ENCODE peak calls at places on chromosomes 11 and 22, in four cellular contexts. One of them, this sample, is unnamed. For H3K4me1, the result is how much of the 10 kb centered on the place peaks cover.

GRCh38 chr22:45246060-45246985 is 5.6 kb upstream of the KIAA0930 start:
- DNase-seq in naive thymus-derived CD4-positive, alpha-beta T cell: no peak
- DNase-seq in pancreas: peak
- DNase-seq in esophagus squamous epithelium: no peak
- DNase-seq in this sample: peak

GRCh38 chr11:85941380-85941973 is 86.3 kb downstream of the CCDC83 start:
- DNase-seq in naive thymus-derived CD4-positive, alpha-beta T cell: no peak
- DNase-seq in pancreas: peak
- DNase-seq in esophagus squamous epithelium: no peak
- DNase-seq in this sample: peak

GRCh38 chr11:130413383-130414106 is 14.9 kb downstream of the ADAMTS8 start:
- DNase-seq in naive thymus-derived CD4-positive, alpha-beta T cell: no peak
- DNase-seq in pancreas: no peak
- DNase-seq in esophagus squamous epithelium: no peak
- DNase-seq in this sample: no peak

GRCh38 chr11:66950113-66950535 is 8.1 kb downstream of the PC start:
- DNase-seq in naive thymus-derived CD4-positive, alpha-beta T cell: no peak
- DNase-seq in pancreas: peak
- DNase-seq in esophagus squamous epithelium: no peak
- DNase-seq in this sample: peak

GRCh38 chr11:721347-721912 is 15.4 kb downstream of the EPS8L2 start:
- DNase-seq in naive thymus-derived CD4-positive, alpha-beta T cell: no peak
- DNase-seq in pancreas: no peak
- DNase-seq in esophagus squamous epithelium: no peak
- DNase-seq in this sample: no peak

GRCh38 chr11:57873196-57873911 is 111.8 kb downstream of the CTNND1 start:
- DNase-seq in naive thymus-derived CD4-positive, alpha-beta T cell: no peak
- DNase-seq in pancreas: no peak
- DNase-seq in esophagus squamous epithelium: no peak
- DNase-seq in this sample: no peak

GRCh38 chr11:3152471-3153110 is 12.5 kb downstream of the OSBPL5 start:
- DNase-seq in naive thymus-derived CD4-positive, alpha-beta T cell: no peak
- DNase-seq in pancreas: no peak
- DNase-seq in esophagus squamous epithelium: no peak
- DNase-seq in this sample: no peak

GRCh38 chr11:69662021-69662698 is 13.0 kb downstream of the LTO1 start:
- DNase-seq in naive thymus-derived CD4-positive, alpha-beta T cell: no peak
- DNase-seq in pancreas: no peak
- DNase-seq in esophagus squamous epithelium: no peak
- DNase-seq in this sample: no peak

GRCh38 chr11:914747-915493 is 4.3 kb upstream of the CHID1 start:
- DNase-seq in naive thymus-derived CD4-positive, alpha-beta T cell: no peak
- DNase-seq in pancreas: no peak
- DNase-seq in esophagus squamous epithelium: no peak
- DNase-seq in this sample: no peak

GRCh38 chr11:60265373-60266214 is 14.9 kb upstream of the MS4A4A start:
- DNase-seq in naive thymus-derived CD4-positive, alpha-beta T cell: peak
- DNase-seq in pancreas: peak
- DNase-seq in esophagus squamous epithelium: no peak
- DNase-seq in this sample: peak

GRCh38 chr11:94325681-94326080 is 21.3 kb downstream of the IZUMO1R start:
- DNase-seq in naive thymus-derived CD4-positive, alpha-beta T cell: no peak
- DNase-seq in pancreas: peak
- DNase-seq in esophagus squamous epithelium: no peak
- DNase-seq in this sample: peak

GRCh38 chr22:31346733-31347250 is 646 bp upstream of the PATZ1 start:
- DNase-seq in naive thymus-derived CD4-positive, alpha-beta T cell: peak
- DNase-seq in pancreas: peak
- DNase-seq in esophagus squamous epithelium: no peak
- DNase-seq in this sample: peak

GRCh38 chr11:35066783-35067476 is 72.0 kb upstream of the CD44 start:
- DNase-seq in naive thymus-derived CD4-positive, alpha-beta T cell: no peak
- DNase-seq in pancreas: no peak
- DNase-seq in esophagus squamous epithelium: no peak
- DNase-seq in this sample: no peak

GRCh38 chr11:14148653-14149273 is 186.2 kb downstream of the SPON1 start:
- DNase-seq in naive thymus-derived CD4-positive, alpha-beta T cell: peak
- DNase-seq in pancreas: no peak
- DNase-seq in esophagus squamous epithelium: no peak
- DNase-seq in this sample: peak

GRCh38 chr22:45834795-45835194 is 142.2 kb downstream of the WNT7B start:
- DNase-seq in naive thymus-derived CD4-positive, alpha-beta T cell: no peak
- DNase-seq in pancreas: no peak
- DNase-seq in esophagus squamous epithelium: no peak
- DNase-seq in this sample: no peak

GRCh38 chr11:95081010-95081409 is 8.6 kb upstream of the ENDOD1 start:
- DNase-seq in naive thymus-derived CD4-positive, alpha-beta T cell: no peak
- DNase-seq in pancreas: no peak
- DNase-seq in esophagus squamous epithelium: no peak
- DNase-seq in this sample: no peak

GRCh38 chr11:73404048-73404447 is 27.8 kb downstream of the RELT start:
- DNase-seq in naive thymus-derived CD4-positive, alpha-beta T cell: no peak
- DNase-seq in pancreas: no peak
- DNase-seq in esophagus squamous epithelium: no peak
- DNase-seq in this sample: peak

GRCh38 chr11:130689222-130689908 is 226.9 kb downstream of the SNX19 start:
- DNase-seq in naive thymus-derived CD4-positive, alpha-beta T cell: no peak
- DNase-seq in pancreas: no peak
- DNase-seq in esophagus squamous epithelium: no peak
- DNase-seq in this sample: no peak

GRCh38 chr22:20427104-20427944 is 10.3 kb downstream of the SCARF2 start:
- DNase-seq in naive thymus-derived CD4-positive, alpha-beta T cell: no peak
- DNase-seq in pancreas: no peak
- DNase-seq in esophagus squamous epithelium: no peak
- DNase-seq in this sample: no peak

GRCh38 chr22:48566741-48567140 is 1260.9 kb downstream of the BRD1 start:
- DNase-seq in naive thymus-derived CD4-positive, alpha-beta T cell: no peak
- DNase-seq in pancreas: no peak
- DNase-seq in esophagus squamous epithelium: no peak
- DNase-seq in this sample: no peak

GRCh38 chr11:61334434-61335354 is 1.7 kb downstream of the TKFC start:
- DNase-seq in naive thymus-derived CD4-positive, alpha-beta T cell: no peak
- DNase-seq in pancreas: no peak
- DNase-seq in esophagus squamous epithelium: no peak
- DNase-seq in this sample: no peak

GRCh38 chr11:83051760-83052671 is 19.7 kb downstream of the RAB30 start:
- DNase-seq in naive thymus-derived CD4-positive, alpha-beta T cell: no peak
- DNase-seq in pancreas: peak
- DNase-seq in esophagus squamous epithelium: no peak
- DNase-seq in this sample: peak

GRCh38 chr22:21025763-21026755 is 6.3 kb downstream of the SLC7A4 start:
- DNase-seq in naive thymus-derived CD4-positive, alpha-beta T cell: no peak
- DNase-seq in pancreas: no peak
- DNase-seq in esophagus squamous epithelium: no peak
- DNase-seq in this sample: no peak

DNA sequence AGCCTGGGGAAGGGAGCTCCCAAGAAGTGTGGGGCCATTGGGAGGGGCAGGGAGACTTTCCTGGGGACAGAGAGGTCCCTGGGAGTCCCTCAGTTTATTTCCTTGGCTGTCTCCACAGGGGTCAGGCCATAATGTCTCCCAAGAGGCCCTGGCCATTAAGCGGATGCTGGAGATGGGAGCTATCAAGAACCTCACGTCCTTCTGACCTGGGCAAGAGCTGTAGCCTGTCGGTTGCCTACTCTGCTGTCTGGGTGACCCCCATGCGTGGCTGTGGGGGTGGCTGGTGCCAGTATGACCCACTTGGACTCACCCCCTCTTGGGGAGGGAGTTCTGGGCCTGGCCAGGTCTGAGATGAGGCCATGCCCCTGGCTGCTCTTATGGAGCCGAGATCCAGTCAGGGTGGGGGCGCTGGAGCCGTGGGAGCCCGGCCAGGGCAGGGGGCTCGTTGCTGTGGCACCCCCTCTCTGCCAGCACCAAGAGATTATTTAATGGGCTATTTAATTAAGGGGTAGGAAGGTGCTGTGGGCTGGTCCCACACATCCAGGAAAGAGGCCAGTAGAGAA is 58.4 kb downstream of the ST3GAL4 start:
- DNase-seq in naive thymus-derived CD4-positive, alpha-beta T cell: no peak
- DNase-seq in pancreas: no peak
- DNase-seq in esophagus squamous epithelium: no peak
- DNase-seq in this sample: no peak
- H3K27ac ChIP-seq in naive thymus-derived CD4-positive, alpha-beta T cell: no peak
- H3K27ac ChIP-seq in pancreas: no peak
- H3K27ac ChIP-seq in esophagus squamous epithelium: peak
- H3K27ac ChIP-seq in this sample: no peak

GRCh38 chr22:16609548-16610261 is 17.1 kb upstream of the CCT8L2 start:
- DNase-seq in naive thymus-derived CD4-positive, alpha-beta T cell: no peak
- DNase-seq in pancreas: no peak
- DNase-seq in esophagus squamous epithelium: no peak
- DNase-seq in this sample: no peak
- H3K4me3 ChIP-seq in naive thymus-derived CD4-positive, alpha-beta T cell: no peak
- H3K4me3 ChIP-seq in pancreas: no peak
- H3K4me3 ChIP-seq in esophagus squamous epithelium: peak
- H3K4me3 ChIP-seq in this sample: no peak

DNA sequence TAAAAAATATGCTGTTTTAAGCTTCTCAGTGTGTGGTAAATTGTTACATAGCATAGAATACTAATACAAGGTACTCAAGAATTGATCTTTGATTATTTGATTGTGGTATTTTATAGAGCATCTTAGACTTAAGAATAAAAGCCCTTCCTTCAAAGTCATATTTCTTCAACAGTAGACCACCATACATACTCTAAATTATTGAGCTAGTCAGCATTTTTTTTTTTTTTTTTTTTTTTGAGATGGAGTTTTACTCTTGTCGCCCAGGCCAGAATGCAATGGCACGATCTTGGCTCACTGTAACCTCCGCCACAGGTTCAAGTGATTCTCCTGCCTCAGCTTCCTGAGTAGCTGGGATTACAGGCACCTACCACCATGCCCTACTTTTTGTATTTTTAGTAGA is 436.7 kb upstream of the LUZP2 start:
- DNase-seq in naive thymus-derived CD4-positive, alpha-beta T cell: no peak
- DNase-seq in pancreas: no peak
- DNase-seq in esophagus squamous epithelium: no peak
- DNase-seq in this sample: no peak
- H3K4me1 ChIP-seq in naive thymus-derived CD4-positive, alpha-beta T cell: under half
- H3K4me1 ChIP-seq in pancreas: under half
- H3K4me1 ChIP-seq in esophagus squamous epithelium: under half
- H3K4me1 ChIP-seq in this sample: under half

DNA sequence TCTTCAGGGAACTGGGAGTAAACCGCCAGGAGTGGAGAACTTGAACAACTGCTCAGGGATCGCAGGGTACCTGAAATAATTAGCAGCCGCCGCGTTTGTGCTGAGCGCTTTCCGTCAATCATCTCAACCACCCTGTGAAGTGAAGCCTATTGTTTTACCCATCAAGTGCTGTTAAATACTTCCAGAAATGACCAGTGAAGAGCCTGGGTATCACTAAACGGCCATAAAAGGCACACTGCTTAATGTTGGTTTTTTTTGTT is 1.1 kb downstream of the CD59 start:
- DNase-seq in naive thymus-derived CD4-positive, alpha-beta T cell: no peak
- DNase-seq in pancreas: no peak
- DNase-seq in esophagus squamous epithelium: no peak
- DNase-seq in this sample: no peak
- H3K27ac ChIP-seq in naive thymus-derived CD4-positive, alpha-beta T cell: peak
- H3K27ac ChIP-seq in pancreas: peak
- H3K27ac ChIP-seq in esophagus squamous epithelium: peak
- H3K27ac ChIP-seq in this sample: peak

GRCh38 chr22:36237462-36238347 is 1.6 kb downstream of the APOL2 start:
- DNase-seq in naive thymus-derived CD4-positive, alpha-beta T cell: no peak
- DNase-seq in pancreas: no peak
- DNase-seq in esophagus squamous epithelium: no peak
- DNase-seq in this sample: no peak

GRCh38 chr22:36236338-36237319 is 2.7 kb downstream of the APOL2 start:
- DNase-seq in naive thymus-derived CD4-positive, alpha-beta T cell: no peak
- DNase-seq in pancreas: no peak
- DNase-seq in esophagus squamous epithelium: no peak
- DNase-seq in this sample: no peak

GRCh38 chr22:36239401-36240171 is at the start of gene APOL2:
- DNase-seq in naive thymus-derived CD4-positive, alpha-beta T cell: peak
- DNase-seq in pancreas: peak
- DNase-seq in esophagus squamous epithelium: peak
- DNase-seq in this sample: peak

GRCh38 chr22:36239150-36239400 is 252 bp downstream of the APOL2 start:
- DNase-seq in naive thymus-derived CD4-positive, alpha-beta T cell: no peak
- DNase-seq in pancreas: no peak
- DNase-seq in esophagus squamous epithelium: no peak
- DNase-seq in this sample: no peak

GRCh38 chr22:36238348-36239149 is 778 bp downstream of the APOL2 start:
- DNase-seq in naive thymus-derived CD4-positive, alpha-beta T cell: no peak
- DNase-seq in pancreas: no peak
- DNase-seq in esophagus squamous epithelium: no peak
- DNase-seq in this sample: peak
- H3K4me3 ChIP-seq in naive thymus-derived CD4-positive, alpha-beta T cell: peak
- H3K4me3 ChIP-seq in pancreas: peak
- H3K4me3 ChIP-seq in esophagus squamous epithelium: peak
- H3K4me3 ChIP-seq in this sample: peak

GRCh38 chr11:75337195-75337654 is 14.2 kb downstream of the ARRB1 start:
- DNase-seq in naive thymus-derived CD4-positive, alpha-beta T cell: no peak
- DNase-seq in pancreas: no peak
- DNase-seq in esophagus squamous epithelium: no peak
- DNase-seq in this sample: no peak

GRCh38 chr11:75333807-75334140 is 17.7 kb downstream of the ARRB1 start:
- DNase-seq in naive thymus-derived CD4-positive, alpha-beta T cell: no peak
- DNase-seq in pancreas: no peak
- DNase-seq in esophagus squamous epithelium: no peak
- DNase-seq in this sample: no peak

GRCh38 chr11:75333022-75333806 is 18.2 kb downstream of the ARRB1 start:
- DNase-seq in naive thymus-derived CD4-positive, alpha-beta T cell: no peak
- DNase-seq in pancreas: no peak
- DNase-seq in esophagus squamous epithelium: no peak
- DNase-seq in this sample: peak

GRCh38 chr11:75334976-75335375 is 16.5 kb downstream of the ARRB1 start:
- DNase-seq in naive thymus-derived CD4-positive, alpha-beta T cell: no peak
- DNase-seq in pancreas: no peak
- DNase-seq in esophagus squamous epithelium: no peak
- DNase-seq in this sample: no peak

DNA sequence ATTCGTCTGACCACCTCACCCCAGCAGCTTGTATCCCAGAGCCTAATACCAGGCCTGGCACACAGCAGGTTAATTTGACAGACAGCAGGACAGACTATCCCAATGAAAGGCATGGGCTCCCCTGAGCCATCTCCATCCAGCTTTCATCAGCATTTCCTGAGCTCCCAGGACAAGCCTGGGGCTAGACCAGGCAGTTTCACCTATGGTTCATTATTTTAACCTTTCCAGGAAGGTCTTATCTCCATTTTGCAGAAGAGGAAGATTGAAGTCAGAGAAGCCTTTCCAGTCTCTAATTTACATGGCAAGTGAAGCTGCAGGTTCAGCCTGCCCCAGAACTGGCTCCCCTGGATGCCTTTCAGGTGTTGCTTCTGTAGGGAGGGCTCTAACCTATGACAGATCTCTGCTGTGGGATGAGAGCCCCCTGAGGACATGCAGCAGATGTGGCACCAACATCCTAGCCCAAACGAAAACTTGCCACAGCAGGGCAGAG is 17.0 kb downstream of the ARRB1 start:
- DNase-seq in naive thymus-derived CD4-positive, alpha-beta T cell: no peak
- DNase-seq in pancreas: no peak
- DNase-seq in esophagus squamous epithelium: no peak
- DNase-seq in this sample: no peak
- H3K4me1 ChIP-seq in naive thymus-derived CD4-positive, alpha-beta T cell: half or more
- H3K4me1 ChIP-seq in pancreas: under half
- H3K4me1 ChIP-seq in esophagus squamous epithelium: under half
- H3K4me1 ChIP-seq in this sample: half or more